ENCODE peak calls at places on chromosomes 1 and 21, in ten cellular contexts. One of them, this sample, is unnamed.

GRCh38 chr1:94279048-94279447 is 41.7 kb upstream of the ARHGAP29 start:
- DNase-seq in foreskin fibroblast: peak
- DNase-seq in upper lobe of left lung: no peak
- DNase-seq in AG09309: no peak
- DNase-seq in AG10803: no peak
- DNase-seq in CD4-positive, alpha-beta T cell: no peak
- DNase-seq in pancreas: no peak
- DNase-seq in WTC11: no peak
- DNase-seq in keratinocyte: no peak
- DNase-seq in AG04450: no peak
- DNase-seq in this sample: no peak

GRCh38 chr1:169312084-169312954 is 55.3 kb downstream of the NME7 start:
- DNase-seq in AG09309: peak
- DNase-seq in AG04450: peak
- DNase-seq in upper lobe of left lung: peak
- DNase-seq in foreskin fibroblast: peak
- DNase-seq in AG10803: peak
- DNase-seq in pancreas: no peak
- DNase-seq in CD4-positive, alpha-beta T cell: peak
- DNase-seq in WTC11: no peak
- DNase-seq in keratinocyte: peak
- DNase-seq in this sample: peak

GRCh38 chr21:32463889-32464300 is 51.4 kb downstream of the EVA1C start:
- DNase-seq in WTC11: no peak
- DNase-seq in upper lobe of left lung: no peak
- DNase-seq in foreskin fibroblast: peak
- DNase-seq in AG04450: peak
- DNase-seq in AG10803: peak
- DNase-seq in keratinocyte: no peak
- DNase-seq in AG09309: peak
- DNase-seq in CD4-positive, alpha-beta T cell: no peak
- DNase-seq in pancreas: no peak
- DNase-seq in this sample: peak

GRCh38 chr21:17987328-17987727 is 168.2 kb upstream of the C21orf91 start:
- DNase-seq in pancreas: no peak
- DNase-seq in AG10803: no peak
- DNase-seq in AG09309: no peak
- DNase-seq in foreskin fibroblast: no peak
- DNase-seq in upper lobe of left lung: no peak
- DNase-seq in keratinocyte: no peak
- DNase-seq in WTC11: no peak
- DNase-seq in AG04450: no peak
- DNase-seq in CD4-positive, alpha-beta T cell: no peak
- DNase-seq in this sample: no peak

GRCh38 chr1:244796719-244797406 is 38.6 kb upstream of the COX20 start:
- DNase-seq in AG04450: peak
- DNase-seq in WTC11: peak
- DNase-seq in AG09309: peak
- DNase-seq in foreskin fibroblast: peak
- DNase-seq in AG10803: peak
- DNase-seq in keratinocyte: no peak
- DNase-seq in upper lobe of left lung: peak
- DNase-seq in CD4-positive, alpha-beta T cell: peak
- DNase-seq in pancreas: no peak
- DNase-seq in this sample: peak

GRCh38 chr1:77925536-77925935 is 37.1 kb downstream of the NEXN start:
- DNase-seq in AG09309: peak
- DNase-seq in AG10803: peak
- DNase-seq in AG04450: peak
- DNase-seq in CD4-positive, alpha-beta T cell: no peak
- DNase-seq in upper lobe of left lung: no peak
- DNase-seq in pancreas: no peak
- DNase-seq in foreskin fibroblast: no peak
- DNase-seq in WTC11: no peak
- DNase-seq in keratinocyte: no peak
- DNase-seq in this sample: no peak

GRCh38 chr21:32484706-32485380 is 72.3 kb downstream of the EVA1C start:
- DNase-seq in keratinocyte: no peak
- DNase-seq in upper lobe of left lung: peak
- DNase-seq in AG09309: no peak
- DNase-seq in AG04450: no peak
- DNase-seq in foreskin fibroblast: no peak
- DNase-seq in WTC11: no peak
- DNase-seq in CD4-positive, alpha-beta T cell: no peak
- DNase-seq in AG10803: no peak
- DNase-seq in pancreas: no peak
- DNase-seq in this sample: no peak

GRCh38 chr1:15938628-15939161 is 37.2 kb downstream of the ZBTB17 start:
- DNase-seq in upper lobe of left lung: no peak
- DNase-seq in AG10803: no peak
- DNase-seq in CD4-positive, alpha-beta T cell: no peak
- DNase-seq in foreskin fibroblast: no peak
- DNase-seq in AG09309: no peak
- DNase-seq in keratinocyte: no peak
- DNase-seq in pancreas: no peak
- DNase-seq in AG04450: no peak
- DNase-seq in WTC11: no peak
- DNase-seq in this sample: no peak

GRCh38 chr1:159892944-159893343 is 7.0 kb downstream of the CFAP45 start:
- DNase-seq in AG10803: no peak
- DNase-seq in AG04450: no peak
- DNase-seq in pancreas: no peak
- DNase-seq in WTC11: no peak
- DNase-seq in upper lobe of left lung: no peak
- DNase-seq in CD4-positive, alpha-beta T cell: no peak
- DNase-seq in keratinocyte: no peak
- DNase-seq in AG09309: no peak
- DNase-seq in foreskin fibroblast: no peak
- DNase-seq in this sample: no peak

GRCh38 chr1:206573772-206574161 is 38.5 kb downstream of the EIF2D start:
- DNase-seq in keratinocyte: no peak
- DNase-seq in CD4-positive, alpha-beta T cell: no peak
- DNase-seq in foreskin fibroblast: no peak
- DNase-seq in pancreas: no peak
- DNase-seq in AG09309: no peak
- DNase-seq in WTC11: no peak
- DNase-seq in upper lobe of left lung: no peak
- DNase-seq in AG04450: no peak
- DNase-seq in AG10803: no peak
- DNase-seq in this sample: no peak

GRCh38 chr1:39895096-39895495 is 6.6 kb downstream of the MYCL start:
- DNase-seq in AG10803: peak
- DNase-seq in upper lobe of left lung: peak
- DNase-seq in WTC11: no peak
- DNase-seq in foreskin fibroblast: no peak
- DNase-seq in AG09309: no peak
- DNase-seq in pancreas: no peak
- DNase-seq in keratinocyte: no peak
- DNase-seq in CD4-positive, alpha-beta T cell: no peak
- DNase-seq in AG04450: no peak
- DNase-seq in this sample: no peak

GRCh38 chr1:89974701-89975470 is 20.0 kb upstream of the ZNF326 start:
- DNase-seq in AG04450: peak
- DNase-seq in upper lobe of left lung: no peak
- DNase-seq in WTC11: no peak
- DNase-seq in AG09309: peak
- DNase-seq in CD4-positive, alpha-beta T cell: no peak
- DNase-seq in foreskin fibroblast: peak
- DNase-seq in keratinocyte: no peak
- DNase-seq in pancreas: no peak
- DNase-seq in AG10803: peak
- DNase-seq in this sample: peak

GRCh38 chr1:182990413-182991144 is 32.6 kb upstream of the LAMC1 start:
- DNase-seq in AG10803: peak
- DNase-seq in CD4-positive, alpha-beta T cell: no peak
- DNase-seq in AG09309: peak
- DNase-seq in keratinocyte: no peak
- DNase-seq in foreskin fibroblast: peak
- DNase-seq in pancreas: no peak
- DNase-seq in upper lobe of left lung: no peak
- DNase-seq in AG04450: peak
- DNase-seq in WTC11: no peak
- DNase-seq in this sample: peak

GRCh38 chr1:65264197-65264929 is 45.0 kb upstream of the DNAJC6 start:
- DNase-seq in foreskin fibroblast: peak
- DNase-seq in AG04450: no peak
- DNase-seq in CD4-positive, alpha-beta T cell: no peak
- DNase-seq in pancreas: no peak
- DNase-seq in keratinocyte: no peak
- DNase-seq in upper lobe of left lung: no peak
- DNase-seq in AG10803: peak
- DNase-seq in AG09309: no peak
- DNase-seq in WTC11: peak
- DNase-seq in this sample: peak

GRCh38 chr1:148158594-148158993 is 6.5 kb upstream of the NBPF11 start:
- DNase-seq in upper lobe of left lung: no peak
- DNase-seq in keratinocyte: no peak
- DNase-seq in AG09309: no peak
- DNase-seq in foreskin fibroblast: no peak
- DNase-seq in WTC11: no peak
- DNase-seq in AG10803: no peak
- DNase-seq in CD4-positive, alpha-beta T cell: no peak
- DNase-seq in AG04450: no peak
- DNase-seq in pancreas: no peak
- DNase-seq in this sample: no peak

GRCh38 chr1:192880191-192880590 is 71.4 kb downstream of the RGS2 start:
- DNase-seq in pancreas: no peak
- DNase-seq in keratinocyte: no peak
- DNase-seq in WTC11: no peak
- DNase-seq in AG09309: no peak
- DNase-seq in AG10803: no peak
- DNase-seq in AG04450: no peak
- DNase-seq in CD4-positive, alpha-beta T cell: no peak
- DNase-seq in upper lobe of left lung: no peak
- DNase-seq in foreskin fibroblast: no peak
- DNase-seq in this sample: no peak

GRCh38 chr1:192872010-192872409 is 63.2 kb downstream of the RGS2 start:
- DNase-seq in keratinocyte: no peak
- DNase-seq in foreskin fibroblast: no peak
- DNase-seq in upper lobe of left lung: no peak
- DNase-seq in AG04450: no peak
- DNase-seq in WTC11: no peak
- DNase-seq in CD4-positive, alpha-beta T cell: no peak
- DNase-seq in pancreas: no peak
- DNase-seq in AG10803: no peak
- DNase-seq in AG09309: no peak
- DNase-seq in this sample: no peak

GRCh38 chr1:192878249-192878648 is 69.4 kb downstream of the RGS2 start:
- DNase-seq in pancreas: no peak
- DNase-seq in foreskin fibroblast: peak
- DNase-seq in AG09309: no peak
- DNase-seq in CD4-positive, alpha-beta T cell: no peak
- DNase-seq in upper lobe of left lung: no peak
- DNase-seq in keratinocyte: no peak
- DNase-seq in AG10803: peak
- DNase-seq in AG04450: peak
- DNase-seq in WTC11: no peak
- DNase-seq in this sample: no peak

GRCh38 chr1:192879416-192879815 is 70.6 kb downstream of the RGS2 start:
- DNase-seq in AG09309: no peak
- DNase-seq in keratinocyte: no peak
- DNase-seq in CD4-positive, alpha-beta T cell: no peak
- DNase-seq in upper lobe of left lung: no peak
- DNase-seq in AG10803: no peak
- DNase-seq in foreskin fibroblast: peak
- DNase-seq in AG04450: no peak
- DNase-seq in pancreas: no peak
- DNase-seq in WTC11: no peak
- DNase-seq in this sample: no peak

GRCh38 chr1:192877283-192877886 is 68.5 kb downstream of the RGS2 start:
- DNase-seq in keratinocyte: no peak
- DNase-seq in foreskin fibroblast: peak
- DNase-seq in CD4-positive, alpha-beta T cell: no peak
- DNase-seq in upper lobe of left lung: peak
- DNase-seq in AG10803: peak
- DNase-seq in pancreas: no peak
- DNase-seq in WTC11: no peak
- DNase-seq in AG09309: peak
- DNase-seq in AG04450: no peak
- DNase-seq in this sample: no peak
- TF ChIP-seq CTCF in keratinocyte: no peak
- TF ChIP-seq CTCF in foreskin fibroblast: no peak
- TF ChIP-seq CTCF in CD4-positive, alpha-beta T cell: no peak
- TF ChIP-seq CTCF in upper lobe of left lung: no peak
- TF ChIP-seq CTCF in AG10803: no peak
- TF ChIP-seq CTCF in pancreas: no peak
- TF ChIP-seq CTCF in WTC11: no peak
- TF ChIP-seq CTCF in AG09309: no peak
- TF ChIP-seq CTCF in AG04450: no peak
- TF ChIP-seq CTCF in this sample: no peak

DNA sequence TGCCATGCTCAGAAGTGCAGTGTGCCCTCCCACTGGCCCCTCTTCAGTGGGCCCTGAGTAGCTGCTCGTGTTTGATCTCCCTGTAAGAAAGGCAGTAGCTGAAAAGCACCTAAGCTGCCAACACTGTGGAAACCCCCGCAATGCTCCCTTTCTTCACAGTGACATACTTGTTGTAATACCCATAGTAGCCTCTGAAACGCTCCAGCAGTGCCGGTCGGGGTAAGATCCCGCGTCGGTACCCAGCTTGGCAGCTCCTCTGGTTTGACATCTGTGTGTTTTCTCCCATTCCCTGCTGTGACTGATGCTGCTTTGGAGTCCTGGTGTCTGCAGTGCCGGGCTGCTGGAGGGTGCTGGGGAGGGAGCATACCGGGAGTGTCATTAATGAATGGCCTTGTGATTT is 3.6 kb downstream of the CHAF1B start:
- DNase-seq in WTC11: peak
- DNase-seq in AG04450: no peak
- DNase-seq in CD4-positive, alpha-beta T cell: no peak
- DNase-seq in foreskin fibroblast: peak
- DNase-seq in upper lobe of left lung: peak
- DNase-seq in AG09309: no peak
- DNase-seq in pancreas: no peak
- DNase-seq in keratinocyte: no peak
- DNase-seq in AG10803: peak
- DNase-seq in this sample: no peak
- TF ChIP-seq CTCF in WTC11: no peak
- TF ChIP-seq CTCF in AG04450: peak
- TF ChIP-seq CTCF in CD4-positive, alpha-beta T cell: no peak
- TF ChIP-seq CTCF in foreskin fibroblast: peak
- TF ChIP-seq CTCF in upper lobe of left lung: no peak
- TF ChIP-seq CTCF in AG09309: no peak
- TF ChIP-seq CTCF in pancreas: no peak
- TF ChIP-seq CTCF in keratinocyte: no peak
- TF ChIP-seq CTCF in AG10803: peak
- TF ChIP-seq CTCF in this sample: no peak

GRCh38 chr1:155308493-155309422 is at the start of gene FDPS:
- DNase-seq in AG10803: peak
- DNase-seq in pancreas: peak
- DNase-seq in AG09309: peak
- DNase-seq in WTC11: peak
- DNase-seq in upper lobe of left lung: peak
- DNase-seq in keratinocyte: peak
- DNase-seq in AG04450: peak
- DNase-seq in CD4-positive, alpha-beta T cell: peak
- DNase-seq in foreskin fibroblast: peak
- DNase-seq in this sample: peak
- TF ChIP-seq CTCF in AG10803: no peak
- TF ChIP-seq CTCF in pancreas: no peak
- TF ChIP-seq CTCF in AG09309: no peak
- TF ChIP-seq CTCF in WTC11: no peak
- TF ChIP-seq CTCF in upper lobe of left lung: peak
- TF ChIP-seq CTCF in keratinocyte: peak
- TF ChIP-seq CTCF in AG04450: no peak
- TF ChIP-seq CTCF in CD4-positive, alpha-beta T cell: no peak
- TF ChIP-seq CTCF in foreskin fibroblast: no peak
- TF ChIP-seq CTCF in this sample: no peak

GRCh38 chr1:12405325-12406217 is 175.7 kb downstream of the VPS13D start:
- DNase-seq in foreskin fibroblast: peak
- DNase-seq in AG04450: no peak
- DNase-seq in AG09309: no peak
- DNase-seq in keratinocyte: no peak
- DNase-seq in CD4-positive, alpha-beta T cell: no peak
- DNase-seq in AG10803: peak
- DNase-seq in pancreas: peak
- DNase-seq in WTC11: no peak
- DNase-seq in upper lobe of left lung: peak
- DNase-seq in this sample: peak
- TF ChIP-seq CTCF in foreskin fibroblast: no peak
- TF ChIP-seq CTCF in AG04450: peak
- TF ChIP-seq CTCF in AG09309: peak
- TF ChIP-seq CTCF in keratinocyte: no peak
- TF ChIP-seq CTCF in CD4-positive, alpha-beta T cell: no peak
- TF ChIP-seq CTCF in AG10803: peak
- TF ChIP-seq CTCF in pancreas: no peak
- TF ChIP-seq CTCF in WTC11: no peak
- TF ChIP-seq CTCF in upper lobe of left lung: no peak
- TF ChIP-seq CTCF in this sample: peak